ENCODE peak calls at places on chromosome 14, in four cellular contexts. K is K562, W is HEK293T, U is HepG2. O is an unnamed sample.

GRCh38 chr14:50759800-50760543 is 71.0 kb downstream of the NIN start:
- DNase-seq in W (no peak), K (no peak), U (no peak), O (no peak)

GRCh38 chr14:68143341-68143807 is 323.8 kb downstream of the RAD51B start:
- DNase-seq in K (no peak), W (no peak), U (no peak), O (no peak)

GRCh38 chr14:79304279-79304678 is 907.0 kb downstream of the DIO2 start:
- DNase-seq in K (no peak), W (no peak), U (no peak), O (no peak)

GRCh38 chr14:21385170-21385904 is 1.5 kb upstream of the SUPT16H start:
- DNase-seq in W (no peak), U (no peak), K (peak), O (no peak)

GRCh38 chr14:101350710-101351109 is 210.6 kb upstream of the DIO3 start:
- DNase-seq in K (no peak), U (no peak), W (no peak), O (no peak)

GRCh38 chr14:106268013-106268727 is 741.8 kb downstream of the TMEM121 start:
- DNase-seq in W (no peak), K (peak), U (no peak), O (no peak)

GRCh38 chr14:103199141-103199540 is 75.9 kb downstream of the TNFAIP2 start:
- DNase-seq in K (no peak), U (no peak), W (no peak), O (no peak)

GRCh38 chr14:31945074-31945613 is 132.0 kb upstream of the ARHGAP5 start:
- DNase-seq in K (peak), U (peak), W (no peak), O (no peak)

GRCh38 chr14:40697221-40697620 is 909.5 kb upstream of the LRFN5 start:
- DNase-seq in W (no peak), U (no peak), K (no peak), O (no peak)

GRCh38 chr14:93301821-93302447 is 30.9 kb downstream of the BTBD7 start:
- DNase-seq in K (no peak), W (no peak), U (no peak), O (no peak)

GRCh38 chr14:93304771-93305170 is 28.1 kb downstream of the BTBD7 start:
- DNase-seq in U (peak), K (no peak), W (no peak), O (no peak)

GRCh38 chr14:93302688-93303581 is 29.9 kb downstream of the BTBD7 start:
- DNase-seq in W (no peak), K (no peak), U (no peak), O (no peak)

GRCh38 chr14:93305708-93306418 is 27.0 kb downstream of the BTBD7 start:
- DNase-seq in U (no peak), K (no peak), W (no peak), O (no peak)

DNA sequence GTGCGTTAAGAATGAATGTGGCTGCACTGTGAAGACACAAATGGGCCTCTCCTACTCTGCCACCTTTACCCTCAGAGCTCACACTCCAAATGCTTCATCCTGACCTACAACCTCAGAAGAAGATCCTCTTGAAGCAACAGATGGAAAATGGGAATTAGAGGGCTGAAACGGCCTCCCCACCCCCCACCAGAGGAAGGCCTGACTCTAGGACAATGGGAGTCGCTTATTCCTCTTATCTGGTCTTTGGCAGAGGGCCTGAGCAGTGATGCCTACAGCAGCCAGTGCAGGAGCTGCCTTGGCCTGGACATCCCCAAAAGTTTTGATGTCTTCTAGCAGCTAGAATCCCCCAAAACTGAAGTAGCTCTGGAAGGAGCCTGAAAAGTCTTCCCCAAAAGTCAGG is 29.2 kb downstream of the BTBD7 start:
- DNase-seq in W (no peak), U (no peak), K (peak), O (no peak)
- TF ChIP-seq ELF4 in W (no peak), U (no peak), K (no peak), O (no peak)

DNA sequence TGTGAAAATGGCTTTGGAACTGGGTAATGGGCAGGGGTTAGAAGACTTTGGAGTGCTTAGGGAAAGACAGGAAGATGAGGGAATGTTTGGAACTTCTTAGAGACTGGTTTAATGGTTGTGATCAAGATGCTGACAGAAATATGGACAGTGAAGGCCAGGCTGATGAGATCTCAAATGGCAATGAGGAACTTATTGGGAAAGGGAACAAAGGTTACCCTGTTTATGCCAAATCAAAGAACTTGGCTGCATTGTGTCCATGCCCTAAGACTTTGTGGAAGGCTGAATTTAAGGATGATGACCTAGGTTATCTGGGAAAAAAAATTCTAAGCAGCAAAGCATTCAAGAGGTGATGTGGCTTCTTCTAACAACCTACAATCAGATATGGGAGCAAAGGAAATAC is 65.8 kb upstream of the FLRT2 start:
- DNase-seq in U (no peak), K (no peak), W (no peak), O (no peak)
- TF ChIP-seq ELF4 in U (no peak), K (no peak), W (no peak), O (no peak)

GRCh38 chr14:69683971-69684370 is 72.6 kb downstream of the SUSD6 start:
- DNase-seq in K (peak), W (no peak), U (no peak), O (no peak)

GRCh38 chr14:69682607-69683263 is 71.3 kb downstream of the SUSD6 start:
- DNase-seq in U (peak), W (no peak), K (no peak), O (no peak)

GRCh38 chr14:69685716-69686115 is 74.3 kb downstream of the SUSD6 start:
- DNase-seq in U (peak), W (no peak), K (no peak), O (no peak)

GRCh38 chr14:69684461-69685183 is 73.2 kb downstream of the SUSD6 start:
- DNase-seq in W (no peak), U (no peak), K (no peak), O (no peak)

GRCh38 chr14:69685217-69685616 is 73.8 kb downstream of the SUSD6 start:
- DNase-seq in K (peak), U (no peak), W (no peak), O (no peak)
- TF ChIP-seq ELF4 in K (no peak), U (no peak), W (no peak), O (no peak)

GRCh38 chr14:70555890-70556289 is 21.1 kb upstream of the ADAM20 start:
- DNase-seq in U (no peak), K (no peak), W (no peak), O (peak)
- TF ChIP-seq ELF4 in U (no peak), K (no peak), W (no peak), O (no peak)